ENCODE peak calls at places on chromosomes 6 and 20, in seven cellular contexts. R, G, N, U, M, L and E are unnamed samples.

GRCh38 chr6:125598422-125598821 is 151.0 kb upstream of the HEY2 start:
- DNase-seq in R (no peak), G (no peak), N (peak), U (peak), M (peak), L (no peak), E (no peak)

GRCh38 chr6:40844241-40844640 is 194.8 kb downstream of the UNC5CL start:
- DNase-seq in R (no peak), G (no peak), N (no peak), U (no peak), M (no peak), L (no peak), E (no peak)

GRCh38 chr6:32188381-32189081 is 1.5 kb downstream of the PBX2 start:
- DNase-seq in R (no peak), G (no peak), N (no peak), U (peak), M (no peak), L (no peak), E (no peak)

GRCh38 chr20:58228484-58229197 is at the start of gene ANKRD60:
- DNase-seq in R (no peak), G (no peak), N (peak), U (no peak), M (no peak), L (no peak), E (no peak)

GRCh38 chr20:1900321-1900791 is 5.1 kb downstream of the SIRPA start:
- DNase-seq in R (peak), G (no peak), N (peak), U (peak), M (peak), L (peak), E (peak)

GRCh38 chr6:48080227-48081009 is 30.6 kb downstream of the PTCHD4 start:
- DNase-seq in R (no peak), G (no peak), N (no peak), U (no peak), M (no peak), L (no peak), E (no peak)

GRCh38 chr20:55255016-55255415 is 750.3 kb downstream of the CBLN4 start:
- DNase-seq in R (no peak), G (no peak), N (no peak), U (no peak), M (no peak), L (no peak), E (no peak)

GRCh38 chr6:57087916-57088315 is 2.1 kb upstream of the ZNF451 start:
- DNase-seq in R (no peak), G (no peak), N (peak), U (no peak), M (no peak), L (no peak), E (no peak)

GRCh38 chr6:69391106-69391505 is 405.7 kb downstream of the LMBRD1 start:
- DNase-seq in R (no peak), G (no peak), N (no peak), U (no peak), M (no peak), L (no peak), E (no peak)

GRCh38 chr6:108200631-108201030 is 34.8 kb downstream of the NR2E1 start:
- DNase-seq in R (peak), G (no peak), N (no peak), U (no peak), M (no peak), L (peak), E (no peak)

GRCh38 chr20:9040874-9041524 is 27.9 kb upstream of the PLCB4 start:
- DNase-seq in R (no peak), G (no peak), N (no peak), U (no peak), M (no peak), L (no peak), E (no peak)

GRCh38 chr20:52975024-52975732 is 3.0 kb downstream of the TSHZ2 start:
- DNase-seq in R (no peak), G (no peak), N (no peak), U (peak), M (no peak), L (no peak), E (no peak)

GRCh38 chr20:52972190-52972937 is at the start of gene TSHZ2:
- DNase-seq in R (no peak), G (peak), N (no peak), U (peak), M (peak), L (no peak), E (no peak)

GRCh38 chr20:52971498-52972189 is 514 bp upstream of the TSHZ2 start:
- DNase-seq in R (no peak), G (no peak), N (no peak), U (no peak), M (no peak), L (no peak), E (no peak)

GRCh38 chr20:52974155-52974554 is 2.0 kb downstream of the TSHZ2 start:
- DNase-seq in R (no peak), G (no peak), N (no peak), U (no peak), M (peak), L (no peak), E (no peak)

GRCh38 chr20:52972965-52973819 is 1.0 kb downstream of the TSHZ2 start:
- DNase-seq in R (no peak), G (peak), N (no peak), U (peak), M (peak), L (no peak), E (no peak)
- TF ChIP-seq POLR2A in R (no peak), G (no peak), N (no peak), U (no peak), M (peak), L (no peak), E (no peak)

DNA sequence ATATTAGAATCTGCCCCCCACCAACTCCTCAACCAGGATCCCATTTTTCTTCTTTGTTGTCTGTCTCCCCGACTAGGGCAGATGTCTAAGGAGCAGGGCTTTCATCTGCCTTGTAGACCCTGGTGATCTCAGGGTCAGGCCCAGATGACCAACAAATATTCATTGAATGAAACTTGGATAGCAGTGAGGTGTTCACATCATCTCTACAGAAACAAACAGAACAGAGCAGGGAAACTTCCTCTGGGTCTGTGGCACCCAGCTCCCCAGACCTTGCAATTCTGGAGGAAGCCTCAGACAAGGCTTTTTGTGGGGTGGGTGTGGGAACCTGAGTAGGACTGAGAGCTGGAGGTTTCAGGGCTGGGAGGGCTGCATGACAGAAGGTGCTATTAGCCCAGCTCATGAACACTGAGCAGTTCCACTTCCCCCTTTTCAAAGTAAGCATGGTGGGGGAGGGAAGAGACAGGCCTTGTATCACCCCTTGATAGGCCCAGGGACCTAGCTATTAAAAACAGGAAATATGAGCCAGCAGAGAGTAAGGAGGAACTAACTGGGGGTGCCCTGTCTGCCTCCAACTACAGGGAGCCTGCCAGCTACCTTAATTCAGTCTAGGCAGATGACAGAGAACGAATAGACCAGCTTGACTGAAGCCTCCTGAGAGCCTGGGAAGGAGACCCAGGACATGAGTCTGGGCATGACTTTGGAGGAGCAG is 37.3 kb upstream of the TOP1 start:
- DNase-seq in R (no peak), G (no peak), N (peak), U (no peak), M (peak), L (no peak), E (peak)
- TF ChIP-seq POLR2A in R (no peak), G (no peak), N (peak), U (no peak), M (peak), L (no peak), E (peak)

GRCh38 chr6:53725791-53726575 is 60.4 kb upstream of the KLHL31 start:
- DNase-seq in R (peak), G (peak), N (peak), U (peak), M (peak), L (no peak), E (peak)
- TF ChIP-seq POLR2A in R (no peak), G (no peak), N (no peak), U (no peak), M (no peak), L (no peak), E (no peak)

DNA sequence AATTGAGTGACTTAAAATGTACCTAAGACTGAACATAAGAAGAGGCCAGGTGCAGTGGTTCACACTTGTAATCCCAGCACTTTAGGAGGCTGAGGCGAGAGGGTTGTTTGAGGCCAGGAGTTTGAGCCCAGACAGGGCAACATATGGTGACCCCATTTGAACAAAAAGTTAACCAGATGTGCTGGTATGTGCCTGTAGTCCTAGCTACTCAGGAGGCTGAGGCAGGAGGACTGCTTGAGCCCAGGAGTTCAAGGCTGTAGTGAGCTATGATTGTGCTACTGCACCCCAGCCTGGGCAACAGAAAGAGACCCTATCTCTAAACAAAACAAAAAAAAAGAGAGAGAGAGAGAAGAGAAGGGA is 10.1 kb upstream of the PAQR8 start:
- DNase-seq in R (no peak), G (no peak), N (no peak), U (no peak), M (no peak), L (no peak), E (no peak)
- TF ChIP-seq POLR2A in R (no peak), G (no peak), N (no peak), U (no peak), M (no peak), L (no peak), E (no peak)

GRCh38 chr20:37693629-37694626 is at the start of gene CTNNBL1:
- DNase-seq in R (peak), G (peak), N (peak), U (peak), M (peak), L (peak), E (peak)
- TF ChIP-seq POLR2A in R (peak), G (peak), N (peak), U (peak), M (peak), L (peak), E (no peak)

DNA sequence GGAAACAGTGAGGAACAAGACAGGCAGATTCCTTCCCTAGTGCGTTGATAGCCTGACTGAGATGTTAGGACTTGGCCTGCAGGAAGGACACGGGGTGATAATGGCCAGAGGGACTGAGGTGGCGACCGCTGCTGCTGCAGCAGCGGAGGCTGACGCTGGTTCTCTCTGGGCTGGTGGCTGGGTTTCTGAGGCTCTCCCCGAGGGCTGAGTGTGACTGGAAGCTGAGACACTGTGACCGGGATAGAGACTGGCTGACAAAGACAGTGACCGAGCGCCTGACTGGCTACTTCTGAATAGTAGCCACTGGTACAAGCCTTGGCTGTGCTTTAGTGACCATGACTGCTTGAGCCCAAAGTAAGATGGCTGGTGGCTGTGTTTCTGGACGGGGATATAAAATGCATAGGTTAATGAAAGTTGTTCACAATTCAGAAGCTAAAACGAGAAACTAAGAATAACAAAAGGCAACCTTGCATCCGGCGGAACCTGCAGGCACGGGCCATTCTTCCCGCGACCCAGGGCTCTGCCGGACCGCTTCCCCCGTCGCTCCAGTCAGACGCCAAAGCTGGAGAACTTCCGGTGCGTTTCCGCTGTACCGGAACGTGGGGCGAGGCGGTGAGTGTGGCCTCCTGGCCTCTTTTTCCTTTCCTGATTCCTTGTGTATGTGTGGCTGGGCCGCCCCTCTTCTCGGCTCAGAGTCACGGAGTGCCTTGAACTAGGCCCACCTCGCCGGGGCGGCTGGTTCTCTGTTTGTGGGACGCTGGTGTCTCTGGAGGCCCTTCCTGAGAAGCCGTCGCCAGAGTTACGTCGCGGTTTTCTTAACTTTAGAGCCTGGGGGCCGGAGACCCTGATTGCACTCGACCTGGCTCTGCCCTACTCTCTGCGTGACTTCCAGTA is at the start of gene AAR2:
- DNase-seq in R (peak), G (peak), N (peak), U (peak), M (peak), L (peak), E (peak)
- TF ChIP-seq POLR2A in R (peak), G (no peak), N (peak), U (no peak), M (peak), L (peak), E (peak)

GRCh38 chr20:34215711-34216381 is 25.4 kb upstream of the ASIP start:
- DNase-seq in R (peak), G (peak), N (peak), U (peak), M (peak), L (peak), E (peak)
- TF ChIP-seq POLR2A in R (no peak), G (peak), N (no peak), U (peak), M (peak), L (peak), E (no peak)

GRCh38 chr6:81727876-81728517 is 24.5 kb downstream of the TENT5A start:
- DNase-seq in R (no peak), G (no peak), N (no peak), U (no peak), M (peak), L (no peak), E (no peak)
- TF ChIP-seq POLR2A in R (no peak), G (no peak), N (no peak), U (no peak), M (no peak), L (no peak), E (no peak)

DNA sequence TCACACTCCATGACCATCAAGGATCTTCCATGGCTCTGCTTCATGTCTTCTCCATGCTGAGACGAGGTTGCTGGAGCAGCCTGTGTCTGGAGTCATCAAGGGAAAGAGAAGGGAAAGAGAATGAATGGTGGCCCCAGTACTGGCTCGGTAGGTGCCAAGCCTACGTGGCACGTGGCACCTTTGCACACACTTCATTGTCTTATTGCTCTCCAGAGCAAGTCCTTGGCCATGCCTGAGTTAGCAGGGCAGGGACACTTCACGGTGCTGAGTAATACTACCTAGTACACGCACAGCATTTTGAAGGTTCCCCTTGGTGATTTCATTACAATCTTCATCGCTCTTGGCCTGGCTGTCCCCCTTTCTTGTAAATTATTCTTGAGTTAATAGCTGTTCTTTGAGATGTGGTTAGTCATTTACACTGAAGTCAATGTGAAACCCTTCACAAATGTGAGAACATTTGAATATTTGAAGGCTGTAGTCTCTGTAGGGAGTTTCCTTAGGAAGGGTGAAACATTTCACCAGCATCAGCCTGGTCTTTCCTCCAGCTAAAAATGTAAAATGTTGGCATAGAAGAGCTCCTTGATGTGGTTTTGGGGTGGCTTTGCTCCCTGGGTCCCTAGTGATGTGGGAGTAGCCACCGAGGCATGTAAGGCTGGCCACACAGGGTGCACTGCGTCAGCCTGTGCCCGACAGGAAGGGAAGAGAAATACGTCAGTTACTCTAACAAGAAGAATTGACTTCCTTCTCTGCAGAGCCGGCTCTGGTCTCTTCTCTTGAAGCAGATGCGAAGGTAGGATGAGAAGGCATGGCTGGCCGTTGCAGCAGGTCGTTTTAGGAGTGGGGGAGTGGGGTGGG is at the start of gene SYTL3:
- DNase-seq in R (no peak), G (no peak), N (peak), U (peak), M (peak), L (no peak), E (no peak)
- TF ChIP-seq POLR2A in R (no peak), G (peak), N (peak), U (no peak), M (peak), L (no peak), E (no peak)

DNA sequence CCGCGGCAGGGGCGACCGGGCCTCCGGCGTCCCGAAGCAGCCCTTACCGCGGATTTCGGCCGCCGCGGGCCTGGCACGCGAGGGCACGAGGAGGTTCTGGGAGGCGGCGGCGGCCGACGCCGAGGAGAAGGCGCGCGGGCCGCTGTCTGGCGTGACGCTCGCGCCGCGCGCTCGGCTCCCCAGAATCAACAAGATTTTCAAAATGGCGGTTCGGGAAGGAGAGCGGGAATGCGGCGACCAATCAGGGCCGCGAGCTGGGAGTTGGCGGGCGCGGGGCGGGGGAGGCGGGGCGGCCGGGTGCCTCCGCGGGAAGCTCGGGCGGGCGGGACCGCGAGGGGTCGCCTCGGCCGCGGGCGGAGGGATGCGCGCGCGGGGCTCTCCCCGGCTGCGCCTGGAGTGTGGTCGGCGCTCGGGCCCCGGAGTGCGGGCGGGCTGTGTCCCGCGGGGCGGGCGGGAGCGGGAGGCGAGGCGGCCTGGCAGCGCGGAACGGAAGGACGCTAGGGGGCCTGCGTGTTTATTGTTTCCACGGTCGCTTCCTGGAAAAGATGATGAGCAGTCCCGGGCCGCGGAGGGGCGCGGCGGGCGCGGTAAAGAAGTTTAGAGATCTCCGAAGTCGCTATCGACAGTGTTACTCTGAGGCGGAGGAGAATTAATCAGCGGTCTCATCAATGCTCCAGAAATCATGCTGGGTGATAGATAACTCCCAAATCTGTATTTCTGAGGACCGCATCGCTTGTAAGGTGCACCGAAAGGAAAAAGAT is at the start of gene DEK:
- DNase-seq in R (peak), G (peak), N (peak), U (peak), M (peak), L (peak), E (peak)
- TF ChIP-seq POLR2A in R (no peak), G (peak), N (peak), U (peak), M (peak), L (no peak), E (no peak)